ENCODE peak calls at places on chromosomes 7 and 10, in six cellular contexts. R is iris pigment epithelial cell; Z is EH; P is NAMALWA; O is CD4-positive, alpha-beta memory T cell; S is pancreas. U is an unnamed sample.

GRCh38 chr10:103585011-103585405 is 91.5 kb downstream of the NEURL1 start:
- DNase-seq in S (no peak), O (no peak), P (no peak), R (no peak), Z (no peak), U (no peak)

GRCh38 chr7:98077762-98078161 is 28.9 kb upstream of the LMTK2 start:
- DNase-seq in P (no peak), O (no peak), S (no peak), R (no peak), Z (no peak), U (no peak)

GRCh38 chr7:2171855-2172254 is 60.9 kb downstream of the MAD1L1 start:
- DNase-seq in P (no peak), S (no peak), O (no peak), R (no peak), Z (no peak), U (no peak)

GRCh38 chr10:78377362-78377761 is 343.7 kb downstream of the RPS24 start:
- DNase-seq in O (no peak), S (no peak), Z (peak; percentile 36), R (no peak), P (no peak), U (no peak)

GRCh38 chr10:118957141-118957825 is 72.2 kb upstream of the NANOS1 start:
- DNase-seq in R (no peak), S (no peak), O (no peak), P (no peak), Z (no peak), U (no peak)

GRCh38 chr7:47039899-47040298 is 542.0 kb downstream of the TNS3 start:
- DNase-seq in R (peak; percentile 59), Z (peak; percentile 61), S (no peak), P (no peak), O (no peak), U (no peak)

GRCh38 chr7:122588621-122589020 is 110.3 kb downstream of the RNF133 start:
- DNase-seq in Z (no peak), P (no peak), S (no peak), R (peak; percentile 25), O (no peak), U (no peak)

GRCh38 chr7:116273918-116274301 is 63.6 kb downstream of the TES start:
- DNase-seq in P (no peak), S (no peak), Z (peak; percentile 28), R (no peak), O (no peak), U (no peak)

GRCh38 chr10:21803374-21803773 is 200.2 kb downstream of the DNAJC1 start:
- DNase-seq in S (no peak), R (no peak), O (no peak), P (no peak), Z (no peak), U (no peak)

GRCh38 chr10:90930070-90930837 is 9.4 kb upstream of the ANKRD1 start:
- DNase-seq in R (peak; percentile 87), P (no peak), O (no peak), S (no peak), Z (peak; percentile 97), U (no peak)

GRCh38 chr10:102578782-102579181 is 65.5 kb upstream of the TRIM8 start:
- DNase-seq in S (no peak), O (no peak), Z (no peak), R (no peak), P (no peak), U (no peak)

GRCh38 chr10:125158528-125159485 is 1.6 kb downstream of the CTBP2 start:
- DNase-seq in S (peak; percentile 72), Z (peak; percentile 79), P (peak; percentile 14), O (no peak), R (peak; percentile 47), U (no peak)

GRCh38 chr7:43834463-43835251 is 34.7 kb downstream of the MRPS24 start:
- DNase-seq in O (peak; percentile 68), S (no peak), P (peak; percentile 73), R (peak; percentile 42), Z (peak; percentile 52), U (no peak)

GRCh38 chr7:117731455-117731854 is 141.8 kb downstream of the CTTNBP2 start:
- DNase-seq in Z (no peak), P (no peak), S (no peak), O (no peak), R (no peak), U (peak; percentile 13)

GRCh38 chr10:31315453-31315852 is 3.6 kb upstream of the ZEB1 start:
- DNase-seq in R (peak; percentile 50), S (no peak), Z (peak; percentile 79), P (no peak), O (no peak), U (no peak)